ENCODE peak calls at places on chromosomes 1 and 21, in ten cellular contexts. One of them, this sample, is unnamed.

GRCh38 chr1:58903450-58904298 is 119.8 kb upstream of the JUN start:
- DNase-seq in NCI-H2081: peak
- DNase-seq in posterior vena cava: peak
- DNase-seq in NCI-H345: peak
- DNase-seq in HEK293T: peak
- DNase-seq in CD4-positive, alpha-beta T cell: peak
- DNase-seq in KBM-7: peak
- DNase-seq in activated naive CD8-positive, alpha-beta T cell treated with anti-CD3 and anti-CD28 coated beads, Interleukin-2, amount 50 U/mL, for 24 hours: peak
- DNase-seq in kidney glomerular epithelial cell: peak
- DNase-seq in AG20443: peak
- DNase-seq in this sample: peak

GRCh38 chr1:29682918-29683314 is 446.6 kb downstream of the PTPRU start:
- DNase-seq in kidney glomerular epithelial cell: no peak
- DNase-seq in HEK293T: no peak
- DNase-seq in posterior vena cava: no peak
- DNase-seq in NCI-H345: peak
- DNase-seq in CD4-positive, alpha-beta T cell: no peak
- DNase-seq in AG20443: no peak
- DNase-seq in KBM-7: no peak
- DNase-seq in activated naive CD8-positive, alpha-beta T cell treated with anti-CD3 and anti-CD28 coated beads, Interleukin-2, amount 50 U/mL, for 24 hours: no peak
- DNase-seq in NCI-H2081: peak
- DNase-seq in this sample: no peak

GRCh38 chr1:230077436-230078221 is 10.6 kb downstream of the GALNT2 start:
- DNase-seq in posterior vena cava: no peak
- DNase-seq in activated naive CD8-positive, alpha-beta T cell treated with anti-CD3 and anti-CD28 coated beads, Interleukin-2, amount 50 U/mL, for 24 hours: no peak
- DNase-seq in NCI-H345: no peak
- DNase-seq in kidney glomerular epithelial cell: no peak
- DNase-seq in HEK293T: no peak
- DNase-seq in AG20443: no peak
- DNase-seq in CD4-positive, alpha-beta T cell: no peak
- DNase-seq in NCI-H2081: no peak
- DNase-seq in KBM-7: no peak
- DNase-seq in this sample: no peak

GRCh38 chr1:179369751-179370341 is 4.1 kb downstream of the AXDND1 start:
- DNase-seq in kidney glomerular epithelial cell: peak
- DNase-seq in NCI-H345: peak
- DNase-seq in KBM-7: peak
- DNase-seq in AG20443: peak
- DNase-seq in posterior vena cava: no peak
- DNase-seq in NCI-H2081: peak
- DNase-seq in CD4-positive, alpha-beta T cell: peak
- DNase-seq in HEK293T: peak
- DNase-seq in activated naive CD8-positive, alpha-beta T cell treated with anti-CD3 and anti-CD28 coated beads, Interleukin-2, amount 50 U/mL, for 24 hours: no peak
- DNase-seq in this sample: peak

GRCh38 chr1:27166351-27166802 is 11.5 kb upstream of the SLC9A1 start:
- DNase-seq in posterior vena cava: no peak
- DNase-seq in KBM-7: no peak
- DNase-seq in activated naive CD8-positive, alpha-beta T cell treated with anti-CD3 and anti-CD28 coated beads, Interleukin-2, amount 50 U/mL, for 24 hours: no peak
- DNase-seq in CD4-positive, alpha-beta T cell: no peak
- DNase-seq in NCI-H2081: no peak
- DNase-seq in NCI-H345: no peak
- DNase-seq in AG20443: peak
- DNase-seq in kidney glomerular epithelial cell: no peak
- DNase-seq in HEK293T: no peak
- DNase-seq in this sample: peak

GRCh38 chr1:165668184-165668583 is 30.2 kb downstream of the ALDH9A1 start:
- DNase-seq in KBM-7: no peak
- DNase-seq in NCI-H2081: no peak
- DNase-seq in NCI-H345: no peak
- DNase-seq in AG20443: no peak
- DNase-seq in CD4-positive, alpha-beta T cell: no peak
- DNase-seq in HEK293T: no peak
- DNase-seq in posterior vena cava: no peak
- DNase-seq in activated naive CD8-positive, alpha-beta T cell treated with anti-CD3 and anti-CD28 coated beads, Interleukin-2, amount 50 U/mL, for 24 hours: no peak
- DNase-seq in kidney glomerular epithelial cell: no peak
- DNase-seq in this sample: no peak

GRCh38 chr21:39726133-39726532 is 18.9 kb upstream of the IGSF5 start:
- DNase-seq in NCI-H345: no peak
- DNase-seq in posterior vena cava: no peak
- DNase-seq in HEK293T: no peak
- DNase-seq in KBM-7: no peak
- DNase-seq in AG20443: no peak
- DNase-seq in CD4-positive, alpha-beta T cell: no peak
- DNase-seq in activated naive CD8-positive, alpha-beta T cell treated with anti-CD3 and anti-CD28 coated beads, Interleukin-2, amount 50 U/mL, for 24 hours: no peak
- DNase-seq in NCI-H2081: no peak
- DNase-seq in kidney glomerular epithelial cell: no peak
- DNase-seq in this sample: no peak

GRCh38 chr1:152107289-152107983 is 7.8 kb downstream of the TCHH start:
- DNase-seq in HEK293T: no peak
- DNase-seq in NCI-H345: no peak
- DNase-seq in NCI-H2081: no peak
- DNase-seq in KBM-7: peak
- DNase-seq in CD4-positive, alpha-beta T cell: no peak
- DNase-seq in activated naive CD8-positive, alpha-beta T cell treated with anti-CD3 and anti-CD28 coated beads, Interleukin-2, amount 50 U/mL, for 24 hours: no peak
- DNase-seq in AG20443: no peak
- DNase-seq in kidney glomerular epithelial cell: no peak
- DNase-seq in posterior vena cava: no peak
- DNase-seq in this sample: no peak

GRCh38 chr1:168110896-168111545 is 25.7 kb downstream of the GPR161 start:
- DNase-seq in HEK293T: peak
- DNase-seq in NCI-H2081: no peak
- DNase-seq in posterior vena cava: no peak
- DNase-seq in activated naive CD8-positive, alpha-beta T cell treated with anti-CD3 and anti-CD28 coated beads, Interleukin-2, amount 50 U/mL, for 24 hours: no peak
- DNase-seq in kidney glomerular epithelial cell: no peak
- DNase-seq in KBM-7: no peak
- DNase-seq in NCI-H345: no peak
- DNase-seq in AG20443: no peak
- DNase-seq in CD4-positive, alpha-beta T cell: no peak
- DNase-seq in this sample: no peak

GRCh38 chr1:211606914-211607751 is 28.2 kb upstream of the SLC30A1 start:
- DNase-seq in kidney glomerular epithelial cell: no peak
- DNase-seq in posterior vena cava: no peak
- DNase-seq in NCI-H2081: no peak
- DNase-seq in HEK293T: no peak
- DNase-seq in NCI-H345: no peak
- DNase-seq in AG20443: no peak
- DNase-seq in activated naive CD8-positive, alpha-beta T cell treated with anti-CD3 and anti-CD28 coated beads, Interleukin-2, amount 50 U/mL, for 24 hours: no peak
- DNase-seq in KBM-7: peak
- DNase-seq in CD4-positive, alpha-beta T cell: no peak
- DNase-seq in this sample: no peak

GRCh38 chr21:46356494-46357334 is 32.8 kb downstream of the PCNT start:
- DNase-seq in NCI-H345: no peak
- DNase-seq in CD4-positive, alpha-beta T cell: no peak
- DNase-seq in NCI-H2081: no peak
- DNase-seq in posterior vena cava: no peak
- DNase-seq in activated naive CD8-positive, alpha-beta T cell treated with anti-CD3 and anti-CD28 coated beads, Interleukin-2, amount 50 U/mL, for 24 hours: no peak
- DNase-seq in kidney glomerular epithelial cell: no peak
- DNase-seq in KBM-7: no peak
- DNase-seq in AG20443: no peak
- DNase-seq in HEK293T: no peak
- DNase-seq in this sample: no peak

GRCh38 chr1:61926597-61926996 is 184.3 kb downstream of the PATJ start:
- DNase-seq in CD4-positive, alpha-beta T cell: no peak
- DNase-seq in HEK293T: no peak
- DNase-seq in AG20443: no peak
- DNase-seq in activated naive CD8-positive, alpha-beta T cell treated with anti-CD3 and anti-CD28 coated beads, Interleukin-2, amount 50 U/mL, for 24 hours: no peak
- DNase-seq in KBM-7: no peak
- DNase-seq in kidney glomerular epithelial cell: no peak
- DNase-seq in posterior vena cava: no peak
- DNase-seq in NCI-H345: no peak
- DNase-seq in NCI-H2081: no peak
- DNase-seq in this sample: no peak

GRCh38 chr1:199573047-199573446 is 454.5 kb upstream of the NR5A2 start:
- DNase-seq in KBM-7: no peak
- DNase-seq in CD4-positive, alpha-beta T cell: no peak
- DNase-seq in NCI-H2081: peak
- DNase-seq in HEK293T: no peak
- DNase-seq in activated naive CD8-positive, alpha-beta T cell treated with anti-CD3 and anti-CD28 coated beads, Interleukin-2, amount 50 U/mL, for 24 hours: no peak
- DNase-seq in posterior vena cava: no peak
- DNase-seq in kidney glomerular epithelial cell: no peak
- DNase-seq in NCI-H345: no peak
- DNase-seq in AG20443: no peak
- DNase-seq in this sample: no peak

GRCh38 chr1:91687452-91687851 is 186.8 kb downstream of the CDC7 start:
- DNase-seq in posterior vena cava: no peak
- DNase-seq in NCI-H345: no peak
- DNase-seq in CD4-positive, alpha-beta T cell: no peak
- DNase-seq in activated naive CD8-positive, alpha-beta T cell treated with anti-CD3 and anti-CD28 coated beads, Interleukin-2, amount 50 U/mL, for 24 hours: no peak
- DNase-seq in KBM-7: no peak
- DNase-seq in HEK293T: no peak
- DNase-seq in AG20443: no peak
- DNase-seq in kidney glomerular epithelial cell: no peak
- DNase-seq in NCI-H2081: no peak
- DNase-seq in this sample: no peak

GRCh38 chr1:104190821-104191220 is 441.1 kb downstream of the AMY1C start:
- DNase-seq in NCI-H2081: no peak
- DNase-seq in CD4-positive, alpha-beta T cell: no peak
- DNase-seq in kidney glomerular epithelial cell: no peak
- DNase-seq in activated naive CD8-positive, alpha-beta T cell treated with anti-CD3 and anti-CD28 coated beads, Interleukin-2, amount 50 U/mL, for 24 hours: no peak
- DNase-seq in AG20443: no peak
- DNase-seq in NCI-H345: no peak
- DNase-seq in KBM-7: no peak
- DNase-seq in posterior vena cava: no peak
- DNase-seq in HEK293T: no peak
- DNase-seq in this sample: no peak

GRCh38 chr1:94522304-94522703 is 19.3 kb downstream of the F3 start:
- DNase-seq in KBM-7: peak
- DNase-seq in posterior vena cava: no peak
- DNase-seq in kidney glomerular epithelial cell: peak
- DNase-seq in NCI-H2081: peak
- DNase-seq in activated naive CD8-positive, alpha-beta T cell treated with anti-CD3 and anti-CD28 coated beads, Interleukin-2, amount 50 U/mL, for 24 hours: no peak
- DNase-seq in CD4-positive, alpha-beta T cell: no peak
- DNase-seq in HEK293T: no peak
- DNase-seq in NCI-H345: peak
- DNase-seq in AG20443: peak
- DNase-seq in this sample: peak

GRCh38 chr1:21610989-21611388 is 58.2 kb downstream of the RAP1GAP start:
- DNase-seq in AG20443: no peak
- DNase-seq in kidney glomerular epithelial cell: no peak
- DNase-seq in NCI-H2081: no peak
- DNase-seq in posterior vena cava: no peak
- DNase-seq in HEK293T: no peak
- DNase-seq in activated naive CD8-positive, alpha-beta T cell treated with anti-CD3 and anti-CD28 coated beads, Interleukin-2, amount 50 U/mL, for 24 hours: no peak
- DNase-seq in KBM-7: no peak
- DNase-seq in NCI-H345: no peak
- DNase-seq in CD4-positive, alpha-beta T cell: no peak
- DNase-seq in this sample: no peak

GRCh38 chr21:26072891-26073615 is 97.5 kb downstream of the APP start:
- DNase-seq in AG20443: peak
- DNase-seq in HEK293T: no peak
- DNase-seq in kidney glomerular epithelial cell: peak
- DNase-seq in KBM-7: no peak
- DNase-seq in activated naive CD8-positive, alpha-beta T cell treated with anti-CD3 and anti-CD28 coated beads, Interleukin-2, amount 50 U/mL, for 24 hours: no peak
- DNase-seq in NCI-H345: no peak
- DNase-seq in CD4-positive, alpha-beta T cell: no peak
- DNase-seq in NCI-H2081: no peak
- DNase-seq in posterior vena cava: no peak
- DNase-seq in this sample: no peak

GRCh38 chr1:24705260-24706073 is 39.8 kb upstream of the CLIC4 start:
- DNase-seq in NCI-H2081: peak
- DNase-seq in CD4-positive, alpha-beta T cell: no peak
- DNase-seq in HEK293T: peak
- DNase-seq in kidney glomerular epithelial cell: peak
- DNase-seq in posterior vena cava: peak
- DNase-seq in KBM-7: peak
- DNase-seq in NCI-H345: peak
- DNase-seq in activated naive CD8-positive, alpha-beta T cell treated with anti-CD3 and anti-CD28 coated beads, Interleukin-2, amount 50 U/mL, for 24 hours: peak
- DNase-seq in AG20443: peak
- DNase-seq in this sample: no peak

GRCh38 chr1:155124503-155125463 is 2.9 kb upstream of the EFNA1 start:
- DNase-seq in activated naive CD8-positive, alpha-beta T cell treated with anti-CD3 and anti-CD28 coated beads, Interleukin-2, amount 50 U/mL, for 24 hours: no peak
- DNase-seq in NCI-H345: no peak
- DNase-seq in kidney glomerular epithelial cell: peak
- DNase-seq in KBM-7: no peak
- DNase-seq in NCI-H2081: no peak
- DNase-seq in CD4-positive, alpha-beta T cell: no peak
- DNase-seq in posterior vena cava: no peak
- DNase-seq in HEK293T: no peak
- DNase-seq in AG20443: no peak
- DNase-seq in this sample: no peak

GRCh38 chr21:44006017-44006624 is 6.0 kb upstream of the TRAPPC10 start:
- DNase-seq in activated naive CD8-positive, alpha-beta T cell treated with anti-CD3 and anti-CD28 coated beads, Interleukin-2, amount 50 U/mL, for 24 hours: no peak
- DNase-seq in NCI-H2081: no peak
- DNase-seq in AG20443: peak
- DNase-seq in HEK293T: no peak
- DNase-seq in NCI-H345: no peak
- DNase-seq in kidney glomerular epithelial cell: peak
- DNase-seq in CD4-positive, alpha-beta T cell: no peak
- DNase-seq in KBM-7: no peak
- DNase-seq in posterior vena cava: peak
- DNase-seq in this sample: peak

GRCh38 chr1:61337981-61338848 is 255.9 kb downstream of the NFIA start:
- DNase-seq in AG20443: peak
- DNase-seq in posterior vena cava: no peak
- DNase-seq in HEK293T: peak
- DNase-seq in activated naive CD8-positive, alpha-beta T cell treated with anti-CD3 and anti-CD28 coated beads, Interleukin-2, amount 50 U/mL, for 24 hours: no peak
- DNase-seq in kidney glomerular epithelial cell: peak
- DNase-seq in CD4-positive, alpha-beta T cell: no peak
- DNase-seq in KBM-7: peak
- DNase-seq in NCI-H345: peak
- DNase-seq in NCI-H2081: peak
- DNase-seq in this sample: peak

GRCh38 chr21:45874716-45875415 is 106.7 kb upstream of the COL6A1 start:
- DNase-seq in activated naive CD8-positive, alpha-beta T cell treated with anti-CD3 and anti-CD28 coated beads, Interleukin-2, amount 50 U/mL, for 24 hours: no peak
- DNase-seq in NCI-H2081: no peak
- DNase-seq in CD4-positive, alpha-beta T cell: no peak
- DNase-seq in NCI-H345: no peak
- DNase-seq in posterior vena cava: peak
- DNase-seq in KBM-7: no peak
- DNase-seq in AG20443: peak
- DNase-seq in kidney glomerular epithelial cell: peak
- DNase-seq in HEK293T: no peak
- DNase-seq in this sample: peak

GRCh38 chr1:15885701-15886612 is 38.5 kb downstream of the SPEN start:
- DNase-seq in CD4-positive, alpha-beta T cell: no peak
- DNase-seq in KBM-7: peak
- DNase-seq in NCI-H345: peak
- DNase-seq in activated naive CD8-positive, alpha-beta T cell treated with anti-CD3 and anti-CD28 coated beads, Interleukin-2, amount 50 U/mL, for 24 hours: peak
- DNase-seq in posterior vena cava: peak
- DNase-seq in HEK293T: peak
- DNase-seq in kidney glomerular epithelial cell: peak
- DNase-seq in AG20443: peak
- DNase-seq in NCI-H2081: peak
- DNase-seq in this sample: peak

This sample was measured in amniotic stem cell.